ENCODE peak calls at places on chromosomes 3 and 15, in nine cellular contexts. One of them, this sample, is unnamed.

GRCh38 chr3:129106320-129106719 is 15.3 kb downstream of the RAB43 start:
- DNase-seq in endodermal cell: peak
- DNase-seq in AG09319: no peak
- DNase-seq in body of pancreas: no peak
- DNase-seq in hepatocyte: no peak
- DNase-seq in fibroblast of mammary gland: no peak
- DNase-seq in cardiac fibroblast: no peak
- DNase-seq in glutamatergic neuron: no peak
- DNase-seq in Caco-2: peak
- DNase-seq in this sample: peak

GRCh38 chr3:80696280-80696679 is 928.5 kb upstream of the ROBO1 start:
- DNase-seq in cardiac fibroblast: no peak
- DNase-seq in glutamatergic neuron: no peak
- DNase-seq in Caco-2: peak
- DNase-seq in body of pancreas: peak
- DNase-seq in endodermal cell: no peak
- DNase-seq in AG09319: no peak
- DNase-seq in hepatocyte: peak
- DNase-seq in fibroblast of mammary gland: no peak
- DNase-seq in this sample: no peak

GRCh38 chr3:184813357-184813756 is 1.4 kb downstream of the VPS8 start:
- DNase-seq in AG09319: no peak
- DNase-seq in hepatocyte: no peak
- DNase-seq in fibroblast of mammary gland: no peak
- DNase-seq in cardiac fibroblast: no peak
- DNase-seq in Caco-2: no peak
- DNase-seq in endodermal cell: no peak
- DNase-seq in glutamatergic neuron: no peak
- DNase-seq in body of pancreas: no peak
- DNase-seq in this sample: no peak

GRCh38 chr3:111773484-111773883 is 85.6 kb upstream of the PHLDB2 start:
- DNase-seq in AG09319: no peak
- DNase-seq in cardiac fibroblast: no peak
- DNase-seq in fibroblast of mammary gland: no peak
- DNase-seq in endodermal cell: no peak
- DNase-seq in Caco-2: no peak
- DNase-seq in hepatocyte: no peak
- DNase-seq in glutamatergic neuron: no peak
- DNase-seq in body of pancreas: no peak
- DNase-seq in this sample: no peak

GRCh38 chr15:48352474-48353072 is 21.3 kb downstream of the DUT start:
- DNase-seq in cardiac fibroblast: peak
- DNase-seq in glutamatergic neuron: peak
- DNase-seq in AG09319: no peak
- DNase-seq in fibroblast of mammary gland: peak
- DNase-seq in hepatocyte: peak
- DNase-seq in body of pancreas: peak
- DNase-seq in Caco-2: peak
- DNase-seq in endodermal cell: peak
- DNase-seq in this sample: peak

GRCh38 chr15:33008284-33009011 is 186.1 kb downstream of the FMN1 start:
- DNase-seq in Caco-2: no peak
- DNase-seq in cardiac fibroblast: peak
- DNase-seq in hepatocyte: no peak
- DNase-seq in fibroblast of mammary gland: peak
- DNase-seq in AG09319: no peak
- DNase-seq in endodermal cell: no peak
- DNase-seq in glutamatergic neuron: no peak
- DNase-seq in body of pancreas: no peak
- DNase-seq in this sample: no peak

GRCh38 chr3:179957264-179957845 is 79.4 kb downstream of the PEX5L start:
- DNase-seq in body of pancreas: no peak
- DNase-seq in endodermal cell: no peak
- DNase-seq in AG09319: no peak
- DNase-seq in Caco-2: no peak
- DNase-seq in hepatocyte: no peak
- DNase-seq in fibroblast of mammary gland: no peak
- DNase-seq in glutamatergic neuron: no peak
- DNase-seq in cardiac fibroblast: no peak
- DNase-seq in this sample: no peak

GRCh38 chr3:65851827-65852226 is 186.9 kb downstream of the MAGI1 start:
- DNase-seq in AG09319: no peak
- DNase-seq in cardiac fibroblast: peak
- DNase-seq in body of pancreas: no peak
- DNase-seq in Caco-2: no peak
- DNase-seq in hepatocyte: no peak
- DNase-seq in glutamatergic neuron: no peak
- DNase-seq in fibroblast of mammary gland: peak
- DNase-seq in endodermal cell: no peak
- DNase-seq in this sample: no peak

GRCh38 chr15:66089049-66089448 is 164.5 kb downstream of the MEGF11 start:
- DNase-seq in Caco-2: no peak
- DNase-seq in hepatocyte: no peak
- DNase-seq in glutamatergic neuron: no peak
- DNase-seq in endodermal cell: peak
- DNase-seq in body of pancreas: no peak
- DNase-seq in fibroblast of mammary gland: no peak
- DNase-seq in AG09319: no peak
- DNase-seq in cardiac fibroblast: no peak
- DNase-seq in this sample: no peak

GRCh38 chr3:44039006-44039405 is 202.7 kb upstream of the TOPAZ1 start:
- DNase-seq in Caco-2: no peak
- DNase-seq in glutamatergic neuron: no peak
- DNase-seq in hepatocyte: no peak
- DNase-seq in body of pancreas: no peak
- DNase-seq in endodermal cell: no peak
- DNase-seq in AG09319: no peak
- DNase-seq in cardiac fibroblast: no peak
- DNase-seq in fibroblast of mammary gland: no peak
- DNase-seq in this sample: no peak

GRCh38 chr3:47406762-47407149 is 25.9 kb downstream of the PTPN23 start:
- DNase-seq in glutamatergic neuron: no peak
- DNase-seq in cardiac fibroblast: no peak
- DNase-seq in body of pancreas: no peak
- DNase-seq in AG09319: no peak
- DNase-seq in Caco-2: no peak
- DNase-seq in hepatocyte: no peak
- DNase-seq in fibroblast of mammary gland: no peak
- DNase-seq in endodermal cell: no peak
- DNase-seq in this sample: no peak

GRCh38 chr15:90610220-90610619 is 80.5 kb downstream of the CRTC3 start:
- DNase-seq in hepatocyte: no peak
- DNase-seq in body of pancreas: no peak
- DNase-seq in fibroblast of mammary gland: peak
- DNase-seq in glutamatergic neuron: no peak
- DNase-seq in endodermal cell: no peak
- DNase-seq in AG09319: peak
- DNase-seq in Caco-2: no peak
- DNase-seq in cardiac fibroblast: peak
- DNase-seq in this sample: no peak

GRCh38 chr15:31345606-31346366 is 19.2 kb downstream of the KLF13 start:
- DNase-seq in AG09319: no peak
- DNase-seq in cardiac fibroblast: no peak
- DNase-seq in hepatocyte: no peak
- DNase-seq in Caco-2: no peak
- DNase-seq in fibroblast of mammary gland: no peak
- DNase-seq in glutamatergic neuron: no peak
- DNase-seq in body of pancreas: no peak
- DNase-seq in endodermal cell: no peak
- DNase-seq in this sample: no peak

GRCh38 chr3:112412494-112412893 is 79.5 kb downstream of the CD200 start:
- DNase-seq in Caco-2: no peak
- DNase-seq in fibroblast of mammary gland: no peak
- DNase-seq in glutamatergic neuron: no peak
- DNase-seq in endodermal cell: no peak
- DNase-seq in body of pancreas: no peak
- DNase-seq in AG09319: no peak
- DNase-seq in hepatocyte: no peak
- DNase-seq in cardiac fibroblast: no peak
- DNase-seq in this sample: no peak

GRCh38 chr15:39127925-39128617 is 452.8 kb upstream of the THBS1 start:
- DNase-seq in hepatocyte: peak
- DNase-seq in AG09319: peak
- DNase-seq in endodermal cell: peak
- DNase-seq in glutamatergic neuron: no peak
- DNase-seq in Caco-2: peak
- DNase-seq in fibroblast of mammary gland: peak
- DNase-seq in cardiac fibroblast: peak
- DNase-seq in body of pancreas: no peak
- DNase-seq in this sample: peak

GRCh38 chr3:42117175-42118008 is 26.2 kb downstream of the TRAK1 start:
- DNase-seq in hepatocyte: peak
- DNase-seq in body of pancreas: peak
- DNase-seq in AG09319: no peak
- DNase-seq in Caco-2: peak
- DNase-seq in fibroblast of mammary gland: peak
- DNase-seq in endodermal cell: peak
- DNase-seq in glutamatergic neuron: peak
- DNase-seq in cardiac fibroblast: peak
- DNase-seq in this sample: peak

GRCh38 chr15:68755731-68756130 is 65.0 kb downstream of the ANP32A start:
- DNase-seq in fibroblast of mammary gland: no peak
- DNase-seq in endodermal cell: no peak
- DNase-seq in glutamatergic neuron: no peak
- DNase-seq in Caco-2: no peak
- DNase-seq in cardiac fibroblast: no peak
- DNase-seq in hepatocyte: no peak
- DNase-seq in body of pancreas: no peak
- DNase-seq in AG09319: no peak
- DNase-seq in this sample: no peak

GRCh38 chr3:174377096-174377495 is 482.0 kb upstream of the NAALADL2 start:
- DNase-seq in endodermal cell: no peak
- DNase-seq in Caco-2: no peak
- DNase-seq in AG09319: no peak
- DNase-seq in glutamatergic neuron: no peak
- DNase-seq in fibroblast of mammary gland: no peak
- DNase-seq in hepatocyte: no peak
- DNase-seq in body of pancreas: no peak
- DNase-seq in cardiac fibroblast: no peak
- DNase-seq in this sample: no peak

GRCh38 chr3:177528306-177529070 is 331.2 kb upstream of the TBL1XR1 start:
- DNase-seq in body of pancreas: no peak
- DNase-seq in AG09319: no peak
- DNase-seq in glutamatergic neuron: no peak
- DNase-seq in endodermal cell: no peak
- DNase-seq in fibroblast of mammary gland: no peak
- DNase-seq in cardiac fibroblast: peak
- DNase-seq in Caco-2: no peak
- DNase-seq in hepatocyte: no peak
- DNase-seq in this sample: no peak

GRCh38 chr3:167032267-167032876 is 347.7 kb downstream of the ZBBX start:
- DNase-seq in cardiac fibroblast: peak
- DNase-seq in AG09319: no peak
- DNase-seq in body of pancreas: no peak
- DNase-seq in fibroblast of mammary gland: peak
- DNase-seq in glutamatergic neuron: no peak
- DNase-seq in Caco-2: peak
- DNase-seq in hepatocyte: peak
- DNase-seq in endodermal cell: no peak
- DNase-seq in this sample: peak

GRCh38 chr15:74402873-74403589 is 30.7 kb downstream of the SEMA7A start:
- DNase-seq in endodermal cell: no peak
- DNase-seq in body of pancreas: no peak
- DNase-seq in fibroblast of mammary gland: no peak
- DNase-seq in cardiac fibroblast: no peak
- DNase-seq in hepatocyte: no peak
- DNase-seq in AG09319: no peak
- DNase-seq in glutamatergic neuron: no peak
- DNase-seq in Caco-2: no peak
- DNase-seq in this sample: no peak

GRCh38 chr3:176055851-176056250 is 1141.4 kb downstream of the TBL1XR1 start:
- DNase-seq in Caco-2: no peak
- DNase-seq in AG09319: no peak
- DNase-seq in endodermal cell: no peak
- DNase-seq in cardiac fibroblast: no peak
- DNase-seq in body of pancreas: no peak
- DNase-seq in fibroblast of mammary gland: peak
- DNase-seq in glutamatergic neuron: no peak
- DNase-seq in hepatocyte: no peak
- DNase-seq in this sample: no peak
- TF ChIP-seq CTCF in Caco-2: no peak
- TF ChIP-seq CTCF in AG09319: no peak
- TF ChIP-seq CTCF in endodermal cell: no peak
- TF ChIP-seq CTCF in cardiac fibroblast: no peak
- TF ChIP-seq CTCF in body of pancreas: no peak
- TF ChIP-seq CTCF in fibroblast of mammary gland: no peak
- TF ChIP-seq CTCF in glutamatergic neuron: no peak
- TF ChIP-seq CTCF in hepatocyte: no peak
- TF ChIP-seq CTCF in this sample: no peak

GRCh38 chr3:37833790-37834189 is 27.9 kb upstream of the CTDSPL start:
- DNase-seq in cardiac fibroblast: no peak
- DNase-seq in Caco-2: peak
- DNase-seq in AG09319: no peak
- DNase-seq in endodermal cell: peak
- DNase-seq in glutamatergic neuron: no peak
- DNase-seq in hepatocyte: no peak
- DNase-seq in body of pancreas: no peak
- DNase-seq in fibroblast of mammary gland: no peak
- DNase-seq in this sample: no peak
- TF ChIP-seq CTCF in cardiac fibroblast: peak
- TF ChIP-seq CTCF in Caco-2: peak
- TF ChIP-seq CTCF in AG09319: no peak
- TF ChIP-seq CTCF in endodermal cell: peak
- TF ChIP-seq CTCF in glutamatergic neuron: no peak
- TF ChIP-seq CTCF in hepatocyte: no peak
- TF ChIP-seq CTCF in body of pancreas: no peak
- TF ChIP-seq CTCF in fibroblast of mammary gland: peak
- TF ChIP-seq CTCF in this sample: no peak

DNA sequence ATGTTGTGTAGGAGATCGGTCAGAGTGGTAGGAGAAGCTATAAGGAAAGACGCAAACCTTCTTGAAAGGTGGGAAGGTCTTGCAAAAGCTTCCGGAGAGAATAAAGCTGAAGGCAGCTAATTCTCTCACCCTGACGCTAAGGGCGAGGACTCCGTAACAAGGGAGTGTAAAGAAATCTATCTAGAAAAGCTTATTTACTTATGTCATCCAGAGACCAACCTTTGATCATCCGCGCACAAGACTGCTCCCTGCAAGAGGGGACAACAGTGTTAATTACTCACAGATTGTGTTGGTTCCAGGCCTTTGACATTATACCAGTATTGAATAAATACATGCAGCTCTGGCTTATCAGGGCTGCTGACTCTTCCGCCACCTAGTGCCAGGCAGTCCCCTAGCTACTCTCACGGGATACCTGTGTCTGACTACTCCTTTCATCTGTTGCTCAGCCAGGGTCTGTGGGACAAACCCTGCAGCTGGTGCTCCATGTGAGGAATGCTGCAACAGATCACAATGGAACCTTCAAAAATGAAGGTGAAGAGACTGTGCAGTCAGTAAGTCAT is 211.7 kb downstream of the DTWD1 start:
- DNase-seq in hepatocyte: peak
- DNase-seq in cardiac fibroblast: peak
- DNase-seq in AG09319: no peak
- DNase-seq in glutamatergic neuron: no peak
- DNase-seq in Caco-2: peak
- DNase-seq in fibroblast of mammary gland: peak
- DNase-seq in endodermal cell: peak
- DNase-seq in body of pancreas: peak
- DNase-seq in this sample: peak
- TF ChIP-seq CTCF in hepatocyte: peak
- TF ChIP-seq CTCF in cardiac fibroblast: no peak
- TF ChIP-seq CTCF in AG09319: peak
- TF ChIP-seq CTCF in glutamatergic neuron: no peak
- TF ChIP-seq CTCF in Caco-2: peak
- TF ChIP-seq CTCF in fibroblast of mammary gland: peak
- TF ChIP-seq CTCF in endodermal cell: peak
- TF ChIP-seq CTCF in body of pancreas: peak
- TF ChIP-seq CTCF in this sample: peak

GRCh38 chr3:127775398-127776109 is 46.8 kb downstream of the MGLL start:
- DNase-seq in cardiac fibroblast: peak
- DNase-seq in AG09319: no peak
- DNase-seq in hepatocyte: no peak
- DNase-seq in body of pancreas: no peak
- DNase-seq in endodermal cell: peak
- DNase-seq in glutamatergic neuron: peak
- DNase-seq in Caco-2: no peak
- DNase-seq in fibroblast of mammary gland: peak
- DNase-seq in this sample: no peak
- TF ChIP-seq CTCF in cardiac fibroblast: no peak
- TF ChIP-seq CTCF in AG09319: no peak
- TF ChIP-seq CTCF in hepatocyte: no peak
- TF ChIP-seq CTCF in body of pancreas: no peak
- TF ChIP-seq CTCF in endodermal cell: no peak
- TF ChIP-seq CTCF in glutamatergic neuron: no peak
- TF ChIP-seq CTCF in Caco-2: no peak
- TF ChIP-seq CTCF in fibroblast of mammary gland: no peak
- TF ChIP-seq CTCF in this sample: no peak